ENCODE peak calls at places on chromosomes 5 and 9, in six cellular contexts. R is PC-3, E is neural progenitor cell, G is HCT116, X is MM.1S, Q is SK-N-SH. L is an unnamed sample.

GRCh38 chr5:28275931-28276330 is 1237.5 kb upstream of the CDH9 start:
- DNase-seq in R (no peak), E (no peak), G (no peak), X (no peak), Q (no peak), L (no peak)

GRCh38 chr5:167623354-167623753 is 668.1 kb upstream of the WWC1 start:
- DNase-seq in R (no peak), E (no peak), G (no peak), X (peak), Q (no peak), L (peak)

GRCh38 chr5:128629162-128629561 is 91.1 kb upstream of the FBN2 start:
- DNase-seq in R (peak), E (no peak), G (no peak), X (no peak), Q (no peak), L (peak)

GRCh38 chr9:8037745-8038144 is 238.2 kb upstream of the DMAC1 start:
- DNase-seq in R (no peak), E (no peak), G (no peak), X (no peak), Q (no peak), L (no peak)

GRCh38 chr9:102237094-102237493 is 498.6 kb upstream of the GRIN3A start:
- DNase-seq in R (no peak), E (no peak), G (no peak), X (no peak), Q (no peak), L (no peak)

GRCh38 chr5:177403194-177403825 is 2.8 kb upstream of the PFN3 start:
- DNase-seq in R (peak), E (peak), G (no peak), X (peak), Q (no peak), L (peak)

GRCh38 chr9:109705515-109705914 is 74.5 kb upstream of the PALM2AKAP2 start:
- DNase-seq in R (peak), E (peak), G (peak), X (no peak), Q (no peak), L (peak)

GRCh38 chr5:173567548-173567947 is 48.9 kb downstream of the BOD1 start:
- DNase-seq in R (peak), E (no peak), G (no peak), X (no peak), Q (no peak), L (peak)

GRCh38 chr5:40464461-40464860 is 215.3 kb upstream of the PTGER4 start:
- DNase-seq in R (peak), E (no peak), G (no peak), X (no peak), Q (no peak), L (peak)

GRCh38 chr9:116243708-116244107 is 90.1 kb downstream of the PAPPA start:
- DNase-seq in R (no peak), E (no peak), G (no peak), X (no peak), Q (no peak), L (no peak)

GRCh38 chr5:27241564-27242257 is 203.3 kb upstream of the CDH9 start:
- DNase-seq in R (peak), E (no peak), G (no peak), X (peak), Q (no peak), L (peak)

GRCh38 chr5:151196556-151197290 is 27.2 kb downstream of the CCDC69 start:
- DNase-seq in R (no peak), E (no peak), G (no peak), X (peak), Q (no peak), L (no peak)

GRCh38 chr9:125433461-125434001 is 171.9 kb downstream of the GAPVD1 start:
- DNase-seq in R (no peak), E (no peak), G (no peak), X (no peak), Q (peak), L (peak)

GRCh38 chr9:17578911-17579793 is at the start of gene SH3GL2:
- DNase-seq in R (peak), E (peak), G (no peak), X (peak), Q (peak), L (peak)

GRCh38 chr9:3446313-3446712 is 79.5 kb downstream of the RFX3 start:
- DNase-seq in R (no peak), E (no peak), G (no peak), X (no peak), Q (no peak), L (no peak)

GRCh38 chr5:32153723-32154122 is 20.4 kb downstream of the GOLPH3 start:
- DNase-seq in R (no peak), E (no peak), G (no peak), X (no peak), Q (no peak), L (peak)

GRCh38 chr5:87410941-87411340 is 1.8 kb downstream of the CCNH start:
- DNase-seq in R (peak), E (no peak), G (no peak), X (no peak), Q (no peak), L (peak)

GRCh38 chr9:83620841-83621636 is 1.9 kb upstream of the IDNK start:
- DNase-seq in R (peak), E (peak), G (peak), X (peak), Q (peak), L (peak)

GRCh38 chr9:126151031-126151670 is 175.5 kb upstream of the MVB12B start:
- DNase-seq in R (no peak), E (no peak), G (no peak), X (no peak), Q (peak), L (no peak)

GRCh38 chr9:20872340-20872977 is 159.0 kb downstream of the HACD4 start:
- DNase-seq in R (peak), E (peak), G (no peak), X (no peak), Q (no peak), L (peak)

GRCh38 chr9:34190996-34191892 is 12.4 kb downstream of the UBAP1 start:
- DNase-seq in R (peak), E (peak), G (no peak), X (no peak), Q (no peak), L (peak)

GRCh38 chr5:54360089-54360488 is 49.7 kb upstream of the ARL15 start:
- DNase-seq in R (peak), E (peak), G (no peak), X (no peak), Q (no peak), L (peak)

GRCh38 chr9:12759767-12760166 is 15.1 kb upstream of the LURAP1L start:
- DNase-seq in R (peak), E (no peak), G (no peak), X (no peak), Q (no peak), L (peak)

GRCh38 chr5:161086456-161086855 is 234.4 kb upstream of the ATP10B start:
- DNase-seq in R (no peak), E (no peak), G (no peak), X (no peak), Q (no peak), L (peak)

GRCh38 chr9:78210841-78211301 is 25.0 kb upstream of the CEP78 start:
- DNase-seq in R (no peak), E (no peak), G (no peak), X (peak), Q (no peak), L (no peak)

GRCh38 chr5:114377946-114378345 is 16.1 kb downstream of the KCNN2 start:
- DNase-seq in R (no peak), E (no peak), G (no peak), X (no peak), Q (no peak), L (no peak)

GRCh38 chr5:178068293-178068692 is 45.0 kb upstream of the N4BP3 start:
- DNase-seq in R (no peak), E (peak), G (no peak), X (no peak), Q (peak), L (no peak)

GRCh38 chr9:134223091-134223490 is 58.7 kb upstream of the RNU6ATAC start:
- DNase-seq in R (no peak), E (peak), G (no peak), X (no peak), Q (no peak), L (no peak)

GRCh38 chr5:174532453-174533126 is 191.8 kb upstream of the MSX2 start:
- DNase-seq in R (peak), E (peak), G (peak), X (no peak), Q (peak), L (peak)

GRCh38 chr5:91382530-91383026 is 539 bp downstream of the ARRDC3 start:
- DNase-seq in R (peak), E (peak), G (no peak), X (peak), Q (no peak), L (peak)

GRCh38 chr9:129161534-129161837 is 16.6 kb downstream of the IER5L start:
- DNase-seq in R (no peak), E (no peak), G (no peak), X (no peak), Q (no peak), L (no peak)
- H3K9ac ChIP-seq in R (no peak), E (no peak), G (no peak), X (no peak), Q (no peak), L (no peak)

GRCh38 chr9:36571333-36571732 is 1.4 kb upstream of the MELK start:
- DNase-seq in R (no peak), E (no peak), G (no peak), X (no peak), Q (no peak), L (no peak)

GRCh38 chr9:36572515-36573418 is at the start of gene MELK:
- DNase-seq in R (peak), E (peak), G (peak), X (peak), Q (peak), L (peak)

DNA sequence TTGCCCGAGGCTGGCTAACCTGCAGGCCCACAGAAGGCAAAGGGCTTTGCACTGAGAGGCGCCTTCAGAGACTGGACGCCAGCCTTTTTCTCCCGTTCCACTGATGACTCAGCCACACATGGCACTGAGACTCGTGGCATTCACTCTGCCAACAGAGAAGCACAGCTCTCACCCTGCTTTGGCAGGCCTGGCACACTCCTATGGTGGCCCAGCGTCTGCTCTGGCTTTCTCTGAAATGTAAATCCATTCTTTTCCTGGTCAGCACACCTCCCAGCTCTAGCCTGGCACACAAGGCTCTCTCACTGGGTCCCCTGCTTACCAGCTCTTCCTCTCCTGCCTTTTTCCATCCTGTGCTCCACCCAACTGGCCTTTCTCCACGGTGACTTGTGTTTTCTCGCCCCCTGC is 5.9 kb upstream of the MELK start:
- DNase-seq in R (peak), E (no peak), G (no peak), X (no peak), Q (no peak), L (peak)
- TF ChIP-seq EZH2phosphoT487 in R (no peak), E (no peak), G (no peak), X (no peak), Q (no peak), L (no peak)

GRCh38 chr9:89314955-89315354 is 3.3 kb upstream of the SECISBP2 start:
- DNase-seq in R (no peak), E (no peak), G (no peak), X (no peak), Q (no peak), L (no peak)

GRCh38 chr9:89319015-89319905 is 960 bp downstream of the SECISBP2 start:
- DNase-seq in R (no peak), E (no peak), G (no peak), X (no peak), Q (peak), L (peak)

GRCh38 chr9:89315482-89315881 is 2.8 kb upstream of the SECISBP2 start:
- DNase-seq in R (no peak), E (no peak), G (no peak), X (no peak), Q (no peak), L (no peak)

GRCh38 chr9:89318123-89319014 is at the start of gene SECISBP2:
- DNase-seq in R (peak), E (peak), G (peak), X (peak), Q (peak), L (peak)

GRCh38 chr9:89317282-89317681 is 1.0 kb upstream of the SECISBP2 start:
- DNase-seq in R (no peak), E (no peak), G (no peak), X (no peak), Q (no peak), L (no peak)
- H3K27ac ChIP-seq in R (peak), E (peak), G (peak), X (peak), Q (peak), L (peak)

GRCh38 chr5:41835625-41836024 is 34.6 kb downstream of the OXCT1 start:
- DNase-seq in R (peak), E (peak), G (peak), X (peak), Q (peak), L (peak)
- H3K9ac ChIP-seq in R (no peak), E (no peak), G (no peak), X (no peak), Q (no peak), L (peak)

GRCh38 chr9:14417230-14417629 is 103.3 kb upstream of the NFIB start:
- DNase-seq in R (peak), E (no peak), G (no peak), X (no peak), Q (no peak), L (peak)
- TF ChIP-seq EZH2phosphoT487 in R (no peak), E (no peak), G (no peak), X (no peak), Q (no peak), L (peak)

DNA sequence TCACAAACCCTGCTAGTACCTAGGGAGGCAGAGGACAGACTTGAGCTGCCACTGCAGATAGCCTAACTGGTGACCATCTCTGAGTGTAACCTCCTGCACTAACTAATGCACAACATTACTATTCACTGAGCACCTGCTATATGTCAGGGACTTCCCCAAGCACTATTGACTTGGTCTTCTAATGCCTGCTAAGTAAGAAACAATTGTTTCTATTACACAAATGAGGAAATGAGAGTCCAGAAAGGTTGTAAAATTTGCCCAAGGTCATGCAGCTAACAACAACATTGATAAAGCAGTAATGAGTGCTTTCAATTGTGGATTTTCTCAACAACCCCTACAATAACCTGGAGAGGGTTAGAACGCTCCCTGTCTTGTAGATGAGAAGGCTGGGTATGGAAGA is 183.7 kb downstream of the ZNF462 start:
- DNase-seq in R (no peak), E (no peak), G (no peak), X (peak), Q (no peak), L (no peak)
- H3K27ac ChIP-seq in R (no peak), E (no peak), G (no peak), X (no peak), Q (no peak), L (no peak)

GRCh38 chr9:129166962-129167557 is 11.0 kb downstream of the IER5L start:
- DNase-seq in R (peak), E (no peak), G (peak), X (no peak), Q (no peak), L (peak)
- H3K9ac ChIP-seq in R (peak), E (no peak), G (peak), X (no peak), Q (no peak), L (peak)

DNA sequence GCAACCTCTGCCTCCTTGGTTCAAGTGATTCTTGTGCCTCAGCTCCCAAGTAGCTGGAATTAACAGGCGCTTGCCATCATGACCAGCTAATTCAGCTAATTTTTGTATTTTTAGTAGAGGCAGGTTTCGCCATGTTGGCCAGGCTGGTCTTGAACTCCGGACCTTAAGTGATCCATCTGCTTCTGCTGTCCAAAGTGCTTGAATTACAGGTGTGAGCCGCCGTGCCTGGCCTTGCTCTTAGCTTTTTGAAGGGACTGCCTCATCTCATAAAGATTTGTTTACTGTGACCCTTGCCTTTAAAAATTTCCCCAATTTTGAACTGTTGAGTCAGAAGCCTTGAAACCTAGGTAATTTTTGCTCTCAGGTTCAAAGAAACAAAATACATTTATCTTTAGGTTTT is 17.3 kb downstream of the GPBP1 start:
- DNase-seq in R (no peak), E (no peak), G (no peak), X (no peak), Q (no peak), L (no peak)
- TF ChIP-seq EZH2phosphoT487 in R (no peak), E (no peak), G (no peak), X (no peak), Q (no peak), L (no peak)

GRCh38 chr9:108443278-108443633 is 412.5 kb downstream of the ACTL7B start:
- DNase-seq in R (no peak), E (no peak), G (no peak), X (no peak), Q (no peak), L (peak)
- H3K27ac ChIP-seq in R (peak), E (no peak), G (no peak), X (no peak), Q (peak), L (peak)